ENCODE peak calls at places on chromosomes 6 and 20, in eight cellular contexts. X is B cell; K is NAMALWA; L is osteocyte; C is stimulated activated CD8-positive, alpha-beta memory T cell treated with anti-CD3 and anti-CD28 coated beads, Interleukin-4, amount 100 ng/mL, for 24 hours; N is activated CD4-positive, CD25-positive, alpha-beta regulatory T cell; B is LHCN-M2; Y is mucosa of descending colon. Z is an unnamed sample.

GRCh38 chr20:31833931-31834521 is 11.4 kb downstream of the FOXS1 start:
- DNase-seq in B (no peak), L (no peak), N (no peak), K (no peak), C (no peak), Y (no peak), X (no peak), Z (no peak)

GRCh38 chr6:108437821-108438220 is 122.9 kb upstream of the FOXO3 start:
- DNase-seq in K (no peak), C (no peak), X (no peak), L (no peak), B (no peak), Y (no peak), N (no peak), Z (no peak)

GRCh38 chr6:165987483-165988305 is 180.0 kb downstream of the TBXT start:
- DNase-seq in Y (peak), L (no peak), X (no peak), K (no peak), B (peak), N (no peak), C (no peak), Z (peak)

GRCh38 chr6:119479860-119480655 is 130.5 kb upstream of the MAN1A1 start:
- DNase-seq in Y (no peak), N (no peak), C (no peak), K (no peak), B (peak), L (no peak), X (no peak), Z (no peak)

GRCh38 chr6:159541296-159541695 is 151.7 kb downstream of the SOD2 start:
- DNase-seq in K (no peak), Y (no peak), X (no peak), B (no peak), L (no peak), C (no peak), N (no peak), Z (no peak)

GRCh38 chr6:16472349-16473069 is 234.1 kb downstream of the GMPR start:
- DNase-seq in Y (no peak), X (no peak), B (no peak), K (no peak), C (no peak), N (no peak), L (no peak), Z (no peak)

GRCh38 chr6:152636675-152637421 is at the start of gene SYNE1:
- DNase-seq in B (peak), C (no peak), X (no peak), N (no peak), K (no peak), Y (peak), L (no peak), Z (peak)

GRCh38 chr20:56439784-56440291 is 27.8 kb downstream of the CASS4 start:
- DNase-seq in Y (no peak), L (peak), N (no peak), K (no peak), X (no peak), B (peak), C (no peak), Z (no peak)

GRCh38 chr20:371755-372542 is 8.6 kb upstream of the TRIB3 start:
- DNase-seq in Y (peak), X (no peak), K (no peak), L (no peak), C (no peak), B (peak), N (no peak), Z (no peak)

GRCh38 chr6:158536891-158537798 is 22.7 kb upstream of the TMEM181 start:
- DNase-seq in N (no peak), C (no peak), K (no peak), B (no peak), Y (peak), X (no peak), L (no peak), Z (peak)

GRCh38 chr6:113414511-113414910 is 442.6 kb upstream of the MARCKS start:
- DNase-seq in B (peak), L (no peak), Y (no peak), N (no peak), X (no peak), C (no peak), K (peak), Z (no peak)

GRCh38 chr6:166361080-166361429 is 18.7 kb upstream of the SFT2D1 start:
- DNase-seq in L (no peak), Y (no peak), C (no peak), X (no peak), N (no peak), B (peak), K (no peak), Z (no peak)

GRCh38 chr6:127518212-127518709 is 874 bp downstream of the MTCL3 start:
- DNase-seq in X (no peak), L (no peak), C (no peak), B (no peak), K (no peak), N (no peak), Y (no peak), Z (peak)

GRCh38 chr6:162181741-162182401 is 545.7 kb downstream of the PRKN start:
- DNase-seq in Y (no peak), X (no peak), C (no peak), B (peak), L (no peak), N (no peak), K (no peak), Z (no peak)

GRCh38 chr6:35044771-35045275 is 96.3 kb downstream of the TCP11 start:
- DNase-seq in L (no peak), X (no peak), K (no peak), B (peak), C (no peak), N (no peak), Y (no peak), Z (no peak)

GRCh38 chr6:78615430-78615904 is 251.9 kb upstream of the IRAK1BP1 start:
- DNase-seq in L (no peak), X (no peak), B (peak), K (no peak), C (no peak), Y (no peak), N (no peak), Z (no peak)

GRCh38 chr6:30963641-30964040 is 19.9 kb upstream of the MUC21 start:
- DNase-seq in X (no peak), Y (no peak), B (peak), C (no peak), L (no peak), N (no peak), K (no peak), Z (no peak)

GRCh38 chr6:33914519-33915120 is 110.8 kb upstream of the MLN start:
- DNase-seq in N (no peak), K (peak), X (peak), Y (no peak), L (no peak), B (no peak), C (peak), Z (no peak)

GRCh38 chr6:71473908-71474307 is 185.3 kb downstream of the OGFRL1 start:
- DNase-seq in C (no peak), L (no peak), Y (peak), X (no peak), N (no peak), B (peak), K (no peak), Z (no peak)

GRCh38 chr6:122806290-122806689 is 17.2 kb downstream of the SMPDL3A start:
- DNase-seq in K (no peak), Y (no peak), C (no peak), N (no peak), B (no peak), X (no peak), L (no peak), Z (no peak)

GRCh38 chr20:61683721-61684120 is 382.0 kb downstream of the TAF4 start:
- DNase-seq in K (no peak), X (no peak), L (no peak), N (no peak), Y (no peak), C (no peak), B (no peak), Z (no peak)

GRCh38 chr6:17305219-17306001 is 24.2 kb downstream of the RBM24 start:
- DNase-seq in K (no peak), L (no peak), C (no peak), Y (no peak), X (no peak), B (peak), N (no peak), Z (peak)

GRCh38 chr20:61728786-61729365 is 336.8 kb downstream of the TAF4 start:
- DNase-seq in L (no peak), C (no peak), K (no peak), Y (no peak), B (no peak), X (no peak), N (no peak), Z (no peak)

GRCh38 chr6:71333700-71334099 is 45.1 kb downstream of the OGFRL1 start:
- DNase-seq in C (no peak), K (no peak), B (peak), X (no peak), Y (no peak), N (no peak), L (no peak), Z (no peak)

GRCh38 chr6:108002365-108003221 is 44.6 kb upstream of the SEC63 start:
- DNase-seq in C (no peak), X (no peak), Y (peak), K (no peak), B (peak), L (no peak), N (no peak), Z (peak)

GRCh38 chr6:37381579-37381978 is 27.8 kb downstream of the RNF8 start:
- DNase-seq in K (peak), B (peak), C (no peak), X (peak), N (no peak), Y (no peak), L (no peak), Z (peak)

GRCh38 chr6:14857501-14857900 is 388.4 kb upstream of the JARID2 start:
- DNase-seq in N (peak), K (no peak), C (peak), Y (peak), B (no peak), L (no peak), X (peak), Z (no peak)

GRCh38 chr6:10215711-10216110 is 199.2 kb downstream of the TFAP2A start:
- DNase-seq in C (no peak), K (no peak), X (no peak), B (no peak), L (no peak), N (no peak), Y (no peak), Z (no peak)

GRCh38 chr6:5115168-5115567 is 30.0 kb downstream of the PPP1R3G start:
- DNase-seq in B (no peak), X (no peak), N (no peak), K (no peak), L (no peak), C (no peak), Y (no peak), Z (no peak)

GRCh38 chr6:136609878-136610706 is 59.9 kb upstream of the MAP7 start:
- DNase-seq in K (no peak), B (peak), C (no peak), L (no peak), Y (peak), N (no peak), X (no peak), Z (no peak)

GRCh38 chr6:107246972-107247615 is 131.8 kb upstream of the BEND3 start:
- DNase-seq in X (no peak), K (no peak), N (no peak), B (peak), C (no peak), Y (no peak), L (no peak), Z (no peak)

GRCh38 chr6:26087284-26088115 is at the start of gene HFE:
- DNase-seq in B (peak), L (no peak), C (no peak), X (peak), K (no peak), N (no peak), Y (peak), Z (peak)

GRCh38 chr6:113856571-113857564 is at the start of gene MARCKS:
- DNase-seq in Y (peak), B (peak), N (no peak), K (peak), X (peak), C (no peak), L (peak), Z (peak)

GRCh38 chr20:62412194-62413024 is 5.3 kb upstream of the CABLES2 start:
- DNase-seq in X (no peak), K (no peak), B (no peak), C (no peak), Y (peak), N (no peak), L (no peak), Z (no peak)

GRCh38 chr20:64160536-64161495 is 3.4 kb upstream of the MYT1 start:
- DNase-seq in L (no peak), K (no peak), X (no peak), C (no peak), B (no peak), Y (no peak), N (no peak), Z (peak)